ENCODE peak calls at places on chromosome 5, in eight cellular contexts. One of them, this sample, is unnamed.

GRCh38 chr5:176680226-176680563 is 32.9 kb downstream of the TSPAN17 start:
- DNase-seq in A549: no peak
- DNase-seq in psoas muscle: no peak
- DNase-seq in tibial artery: no peak
- DNase-seq in upper lobe of right lung: no peak
- DNase-seq in lung: no peak
- DNase-seq in fibroblast of lung: no peak
- DNase-seq in adrenal gland: no peak
- DNase-seq in this sample: no peak

GRCh38 chr5:10695055-10695649 is 65.9 kb downstream of the DAP start:
- DNase-seq in A549: peak; percentile 83
- DNase-seq in psoas muscle: peak; percentile 76
- DNase-seq in tibial artery: peak; percentile 80
- DNase-seq in upper lobe of right lung: peak; percentile 89
- DNase-seq in lung: peak; percentile 80
- DNase-seq in fibroblast of lung: peak; percentile 76
- DNase-seq in adrenal gland: peak; percentile 85
- DNase-seq in this sample: peak; percentile 68

GRCh38 chr5:31007672-31008071 is 185.8 kb upstream of the CDH6 start:
- DNase-seq in A549: no peak
- DNase-seq in psoas muscle: no peak
- DNase-seq in tibial artery: no peak
- DNase-seq in upper lobe of right lung: no peak
- DNase-seq in lung: no peak
- DNase-seq in fibroblast of lung: no peak
- DNase-seq in adrenal gland: no peak
- DNase-seq in this sample: no peak

GRCh38 chr5:20446121-20446520 is 458.1 kb upstream of the CDH18 start:
- DNase-seq in A549: no peak
- DNase-seq in psoas muscle: no peak
- DNase-seq in tibial artery: no peak
- DNase-seq in upper lobe of right lung: no peak
- DNase-seq in lung: no peak
- DNase-seq in fibroblast of lung: no peak
- DNase-seq in adrenal gland: no peak
- DNase-seq in this sample: no peak

GRCh38 chr5:6322163-6322713 is 56.1 kb downstream of the MED10 start:
- DNase-seq in A549: no peak
- DNase-seq in psoas muscle: no peak
- DNase-seq in tibial artery: no peak
- DNase-seq in upper lobe of right lung: no peak
- DNase-seq in lung: no peak
- DNase-seq in fibroblast of lung: no peak
- DNase-seq in adrenal gland: no peak
- DNase-seq in this sample: no peak

GRCh38 chr5:33272288-33272687 is 168.5 kb upstream of the TARS1 start:
- DNase-seq in A549: peak; percentile 57
- DNase-seq in psoas muscle: no peak
- DNase-seq in tibial artery: no peak
- DNase-seq in upper lobe of right lung: no peak
- DNase-seq in lung: no peak
- DNase-seq in fibroblast of lung: peak; percentile 87
- DNase-seq in adrenal gland: no peak
- DNase-seq in this sample: no peak

GRCh38 chr5:159698322-159698721 is 218.0 kb upstream of the ADRA1B start:
- DNase-seq in A549: no peak
- DNase-seq in psoas muscle: no peak
- DNase-seq in tibial artery: no peak
- DNase-seq in upper lobe of right lung: no peak
- DNase-seq in lung: no peak
- DNase-seq in fibroblast of lung: no peak
- DNase-seq in adrenal gland: no peak
- DNase-seq in this sample: no peak

GRCh38 chr5:176429972-176430371 is 13.6 kb upstream of the CLTB start:
- DNase-seq in A549: no peak
- DNase-seq in psoas muscle: no peak
- DNase-seq in tibial artery: no peak
- DNase-seq in upper lobe of right lung: no peak
- DNase-seq in lung: no peak
- DNase-seq in fibroblast of lung: no peak
- DNase-seq in adrenal gland: no peak
- DNase-seq in this sample: no peak

GRCh38 chr5:167816354-167816753 is 475.1 kb upstream of the WWC1 start:
- DNase-seq in A549: no peak
- DNase-seq in psoas muscle: no peak
- DNase-seq in tibial artery: no peak
- DNase-seq in upper lobe of right lung: no peak
- DNase-seq in lung: no peak
- DNase-seq in fibroblast of lung: no peak
- DNase-seq in adrenal gland: no peak
- DNase-seq in this sample: no peak

GRCh38 chr5:120155873-120156272 is 308.2 kb upstream of the PRR16 start:
- DNase-seq in A549: no peak
- DNase-seq in psoas muscle: no peak
- DNase-seq in tibial artery: no peak
- DNase-seq in upper lobe of right lung: no peak
- DNase-seq in lung: no peak
- DNase-seq in fibroblast of lung: no peak
- DNase-seq in adrenal gland: no peak
- DNase-seq in this sample: no peak

GRCh38 chr5:180142824-180143610 is 66.0 kb downstream of the RASGEF1C start:
- DNase-seq in A549: no peak
- DNase-seq in psoas muscle: peak; percentile 28
- DNase-seq in tibial artery: no peak
- DNase-seq in upper lobe of right lung: no peak
- DNase-seq in lung: no peak
- DNase-seq in fibroblast of lung: no peak
- DNase-seq in adrenal gland: no peak
- DNase-seq in this sample: no peak

GRCh38 chr5:93192107-93192506 is 388.9 kb downstream of the NR2F1-AS1 start:
- DNase-seq in A549: peak; percentile 7
- DNase-seq in psoas muscle: no peak
- DNase-seq in tibial artery: no peak
- DNase-seq in upper lobe of right lung: no peak
- DNase-seq in lung: no peak
- DNase-seq in fibroblast of lung: peak; percentile 87
- DNase-seq in adrenal gland: no peak
- DNase-seq in this sample: no peak

GRCh38 chr5:179166886-179167841 is 107.0 kb downstream of the ZNF354C start:
- DNase-seq in A549: peak; percentile 15
- DNase-seq in psoas muscle: peak; percentile 68
- DNase-seq in tibial artery: peak; percentile 68
- DNase-seq in upper lobe of right lung: peak; percentile 75
- DNase-seq in lung: no peak
- DNase-seq in fibroblast of lung: peak; percentile 44
- DNase-seq in adrenal gland: peak; percentile 50
- DNase-seq in this sample: peak; percentile 76

GRCh38 chr5:137753227-137753985 is 757 bp downstream of the HNRNPA0 start:
- DNase-seq in A549: no peak
- DNase-seq in psoas muscle: peak; percentile 83
- DNase-seq in tibial artery: peak; percentile 85
- DNase-seq in upper lobe of right lung: peak; percentile 80
- DNase-seq in lung: peak; percentile 39
- DNase-seq in fibroblast of lung: no peak
- DNase-seq in adrenal gland: peak; percentile 56
- DNase-seq in this sample: peak; percentile 76

GRCh38 chr5:76791461-76791860 is 27.4 kb upstream of the F2RL1 start:
- DNase-seq in A549: no peak
- DNase-seq in psoas muscle: no peak
- DNase-seq in tibial artery: no peak
- DNase-seq in upper lobe of right lung: no peak
- DNase-seq in lung: no peak
- DNase-seq in fibroblast of lung: peak; percentile 60
- DNase-seq in adrenal gland: no peak
- DNase-seq in this sample: no peak

GRCh38 chr5:69217154-69217731 is 17.4 kb upstream of the CDK7 start:
- DNase-seq in A549: peak; percentile 95
- DNase-seq in psoas muscle: no peak
- DNase-seq in tibial artery: no peak
- DNase-seq in upper lobe of right lung: no peak
- DNase-seq in lung: no peak
- DNase-seq in fibroblast of lung: no peak
- DNase-seq in adrenal gland: no peak
- DNase-seq in this sample: no peak

DNA sequence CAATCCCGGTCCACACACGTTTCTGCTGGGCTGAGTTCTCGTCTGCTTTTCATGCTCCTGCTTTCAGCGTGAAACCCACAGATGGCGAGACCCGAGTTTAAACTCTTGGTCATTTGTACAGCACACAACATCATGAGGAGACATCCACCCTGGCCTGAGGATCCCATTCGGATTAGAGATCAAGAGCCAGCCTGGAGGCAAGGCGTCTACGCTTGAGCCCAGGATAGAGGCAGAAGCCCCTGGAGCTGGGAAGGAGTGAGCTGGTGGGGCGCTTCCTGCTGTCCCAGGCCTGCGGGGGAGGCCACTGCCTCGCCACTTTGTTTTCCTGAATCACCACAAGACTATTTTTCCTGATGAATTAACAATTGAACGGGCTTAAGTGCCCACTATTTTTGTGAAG is 281.9 kb upstream of the IRX4 start:
- DNase-seq in A549: no peak
- DNase-seq in psoas muscle: peak; percentile 8
- DNase-seq in tibial artery: no peak
- DNase-seq in upper lobe of right lung: no peak
- DNase-seq in lung: no peak
- DNase-seq in fibroblast of lung: no peak
- DNase-seq in adrenal gland: no peak
- DNase-seq in this sample: no peak
- H3K4me1 ChIP-seq in A549: no peaks in the 10 kb centered on the region
- H3K4me1 ChIP-seq in psoas muscle: no peaks in the 10 kb centered on the region
- H3K4me1 ChIP-seq in tibial artery: no peaks in the 10 kb centered on the region
- H3K4me1 ChIP-seq in upper lobe of right lung: no peaks in the 10 kb centered on the region
- H3K4me1 ChIP-seq in lung: no peaks in the 10 kb centered on the region
- H3K4me1 ChIP-seq in fibroblast of lung: no peaks in the 10 kb centered on the region
- H3K4me1 ChIP-seq in adrenal gland: no peaks in the 10 kb centered on the region
- H3K4me1 ChIP-seq in this sample: no peaks in the 10 kb centered on the region

GRCh38 chr5:162230348-162230747 is 162.8 kb downstream of the GABRG2 start:
- DNase-seq in A549: no peak
- DNase-seq in psoas muscle: no peak
- DNase-seq in tibial artery: no peak
- DNase-seq in upper lobe of right lung: no peak
- DNase-seq in lung: no peak
- DNase-seq in fibroblast of lung: no peak
- DNase-seq in adrenal gland: no peak
- DNase-seq in this sample: no peak

GRCh38 chr5:162231522-162231921 is 163.9 kb downstream of the GABRG2 start:
- DNase-seq in A549: no peak
- DNase-seq in psoas muscle: no peak
- DNase-seq in tibial artery: no peak
- DNase-seq in upper lobe of right lung: no peak
- DNase-seq in lung: no peak
- DNase-seq in fibroblast of lung: no peak
- DNase-seq in adrenal gland: no peak
- DNase-seq in this sample: no peak

GRCh38 chr5:162221884-162222283 is 154.3 kb downstream of the GABRG2 start:
- DNase-seq in A549: no peak
- DNase-seq in psoas muscle: no peak
- DNase-seq in tibial artery: no peak
- DNase-seq in upper lobe of right lung: no peak
- DNase-seq in lung: no peak
- DNase-seq in fibroblast of lung: no peak
- DNase-seq in adrenal gland: no peak
- DNase-seq in this sample: no peak

DNA sequence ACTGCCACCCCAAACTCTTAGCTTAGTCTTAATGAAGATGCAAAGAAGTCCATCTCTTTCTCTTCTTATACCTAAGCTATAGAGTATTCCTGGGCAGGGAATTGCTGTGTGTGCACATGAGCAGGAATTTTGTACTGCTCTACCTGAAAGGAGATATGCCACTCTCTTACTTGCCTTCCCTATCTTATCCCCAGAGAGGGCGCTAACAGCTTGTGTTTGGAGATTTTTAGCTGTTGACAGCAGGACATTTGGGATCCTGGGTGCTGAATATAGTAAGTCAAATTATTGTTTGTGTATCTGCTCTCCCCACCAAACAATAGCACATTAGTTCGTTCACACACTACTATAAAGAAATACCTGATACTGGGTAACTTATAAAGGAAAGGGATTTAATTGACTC is 159.5 kb downstream of the GABRG2 start:
- DNase-seq in A549: no peak
- DNase-seq in psoas muscle: no peak
- DNase-seq in tibial artery: no peak
- DNase-seq in upper lobe of right lung: no peak
- DNase-seq in lung: no peak
- DNase-seq in fibroblast of lung: no peak
- DNase-seq in adrenal gland: no peak
- DNase-seq in this sample: no peak
- TF ChIP-seq CTCF in A549: no peak
- TF ChIP-seq CTCF in psoas muscle: no peak
- TF ChIP-seq CTCF in tibial artery: no peak
- TF ChIP-seq CTCF in upper lobe of right lung: no peak
- TF ChIP-seq CTCF in lung: no peak
- TF ChIP-seq CTCF in fibroblast of lung: no peak
- TF ChIP-seq CTCF in adrenal gland: no peak
- TF ChIP-seq CTCF in this sample: no peak

DNA sequence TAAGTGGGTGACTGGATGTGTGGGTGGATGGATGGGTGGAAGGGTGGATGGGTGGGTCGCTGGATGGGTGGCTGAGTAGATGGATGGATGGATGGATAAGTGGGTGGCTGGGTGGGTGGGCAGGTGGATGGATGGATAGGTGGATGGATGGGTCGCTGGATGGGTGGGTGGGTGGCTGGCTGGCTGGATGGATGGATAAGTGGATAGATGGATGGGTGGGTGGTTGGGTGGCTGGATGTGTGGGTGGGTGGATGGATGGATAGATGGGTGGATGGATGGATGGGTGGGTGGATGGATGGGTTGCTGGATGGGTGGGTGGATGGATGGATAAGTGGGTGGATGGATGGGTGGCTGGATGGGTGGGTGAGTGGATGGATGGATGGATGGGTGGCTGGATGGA is 27.3 kb upstream of the CEP72 start:
- DNase-seq in A549: no peak
- DNase-seq in psoas muscle: no peak
- DNase-seq in tibial artery: peak; percentile 43
- DNase-seq in upper lobe of right lung: peak; percentile 31
- DNase-seq in lung: no peak
- DNase-seq in fibroblast of lung: no peak
- DNase-seq in adrenal gland: no peak
- DNase-seq in this sample: no peak
- H3K4me1 ChIP-seq in A549: no peaks in the 10 kb centered on the region
- H3K4me1 ChIP-seq in psoas muscle: no peaks in the 10 kb centered on the region
- H3K4me1 ChIP-seq in tibial artery: no peaks in the 10 kb centered on the region
- H3K4me1 ChIP-seq in upper lobe of right lung: no peaks in the 10 kb centered on the region
- H3K4me1 ChIP-seq in lung: no peaks in the 10 kb centered on the region
- H3K4me1 ChIP-seq in fibroblast of lung: no peaks in the 10 kb centered on the region
- H3K4me1 ChIP-seq in adrenal gland: no peaks in the 10 kb centered on the region
- H3K4me1 ChIP-seq in this sample: no peaks in the 10 kb centered on the region

GRCh38 chr5:88829053-88829452 is 53.9 kb downstream of the MEF2C start:
- DNase-seq in A549: no peak
- DNase-seq in psoas muscle: no peak
- DNase-seq in tibial artery: no peak
- DNase-seq in upper lobe of right lung: no peak
- DNase-seq in lung: no peak
- DNase-seq in fibroblast of lung: no peak
- DNase-seq in adrenal gland: no peak
- DNase-seq in this sample: no peak
- TF ChIP-seq CTCF in A549: no peak
- TF ChIP-seq CTCF in psoas muscle: peak; percentile 41
- TF ChIP-seq CTCF in tibial artery: peak; percentile 47
- TF ChIP-seq CTCF in upper lobe of right lung: peak; percentile 37
- TF ChIP-seq CTCF in lung: no peak
- TF ChIP-seq CTCF in fibroblast of lung: peak; percentile 29
- TF ChIP-seq CTCF in adrenal gland: peak; percentile 57
- TF ChIP-seq CTCF in this sample: no peak